ENCODE peak calls at places on chromosomes 3 and 15, in four cellular contexts. One of them, this sample, is unnamed.

GRCh38 chr3:197454014-197454413 is 101.8 kb downstream of the BDH1 start:
- DNase-seq in mucosa of descending colon: no peak
- DNase-seq in neural progenitor cell: no peak
- DNase-seq in GM06990: no peak
- DNase-seq in this sample: no peak

GRCh38 chr15:29266052-29266572 is 3.5 kb downstream of the NSMCE3 start:
- DNase-seq in mucosa of descending colon: no peak
- DNase-seq in neural progenitor cell: no peak
- DNase-seq in GM06990: no peak
- DNase-seq in this sample: no peak

GRCh38 chr3:100563652-100564215 is 45.7 kb upstream of the ADGRG7 start:
- DNase-seq in neural progenitor cell: no peak
- DNase-seq in GM06990: no peak
- DNase-seq in mucosa of descending colon: no peak
- DNase-seq in this sample: no peak

GRCh38 chr3:5520237-5520636 is 332.7 kb downstream of the EDEM1 start:
- DNase-seq in neural progenitor cell: no peak
- DNase-seq in GM06990: no peak
- DNase-seq in mucosa of descending colon: no peak
- DNase-seq in this sample: no peak

GRCh38 chr15:89383635-89384604 is 49.3 kb upstream of the POLG start:
- DNase-seq in GM06990: no peak
- DNase-seq in neural progenitor cell: no peak
- DNase-seq in mucosa of descending colon: no peak
- DNase-seq in this sample: no peak

GRCh38 chr3:77868725-77869124 is 828.8 kb downstream of the ROBO2 start:
- DNase-seq in mucosa of descending colon: no peak
- DNase-seq in neural progenitor cell: no peak
- DNase-seq in GM06990: no peak
- DNase-seq in this sample: no peak

GRCh38 chr3:38247366-38248035 is 18.1 kb upstream of the SLC22A13 start:
- DNase-seq in mucosa of descending colon: no peak
- DNase-seq in neural progenitor cell: no peak
- DNase-seq in GM06990: no peak
- DNase-seq in this sample: no peak

GRCh38 chr3:183551930-183552329 is 3.6 kb downstream of the KLHL6 start:
- DNase-seq in mucosa of descending colon: no peak
- DNase-seq in GM06990: no peak
- DNase-seq in neural progenitor cell: no peak
- DNase-seq in this sample: no peak

GRCh38 chr3:50610181-50610971 is 1.2 kb downstream of the CISH start:
- DNase-seq in GM06990: no peak
- DNase-seq in neural progenitor cell: no peak
- DNase-seq in mucosa of descending colon: peak; percentile 87
- DNase-seq in this sample: no peak

GRCh38 chr3:3881050-3881449 is 81.8 kb downstream of the LRRN1 start:
- DNase-seq in mucosa of descending colon: no peak
- DNase-seq in GM06990: no peak
- DNase-seq in neural progenitor cell: no peak
- DNase-seq in this sample: no peak

GRCh38 chr3:18649666-18650363 is 224.7 kb upstream of the SATB1 start:
- DNase-seq in mucosa of descending colon: no peak
- DNase-seq in neural progenitor cell: no peak
- DNase-seq in GM06990: peak; percentile 67
- DNase-seq in this sample: no peak

GRCh38 chr15:77037475-77038209 is 33.3 kb downstream of the TSPAN3 start:
- DNase-seq in mucosa of descending colon: peak; percentile 43
- DNase-seq in neural progenitor cell: no peak
- DNase-seq in GM06990: no peak
- DNase-seq in this sample: no peak

GRCh38 chr15:89367485-89368451 is 33.1 kb upstream of the POLG start:
- DNase-seq in mucosa of descending colon: no peak
- DNase-seq in GM06990: no peak
- DNase-seq in neural progenitor cell: peak; percentile 80
- DNase-seq in this sample: no peak

GRCh38 chr3:152272771-152273242 is 4.1 kb downstream of the MBNL1 start:
- DNase-seq in mucosa of descending colon: no peak
- DNase-seq in neural progenitor cell: no peak
- DNase-seq in GM06990: no peak
- DNase-seq in this sample: no peak

GRCh38 chr3:128846501-128846900 is 32.9 kb upstream of the ACAD9 start:
- DNase-seq in GM06990: no peak
- DNase-seq in mucosa of descending colon: no peak
- DNase-seq in neural progenitor cell: no peak
- DNase-seq in this sample: no peak

GRCh38 chr3:8767667-8768363 is 1.6 kb downstream of the OXTR start:
- DNase-seq in mucosa of descending colon: peak; percentile 59
- DNase-seq in GM06990: peak; percentile 70
- DNase-seq in neural progenitor cell: peak; percentile 42
- DNase-seq in this sample: no peak

GRCh38 chr15:95448531-95449210 is 881.8 kb upstream of the NR2F2 start:
- DNase-seq in mucosa of descending colon: no peak
- DNase-seq in GM06990: no peak
- DNase-seq in neural progenitor cell: no peak
- DNase-seq in this sample: no peak

GRCh38 chr15:32936283-32936918 is 218.6 kb downstream of the GREM1 start:
- DNase-seq in mucosa of descending colon: no peak
- DNase-seq in neural progenitor cell: no peak
- DNase-seq in GM06990: peak; percentile 3
- DNase-seq in this sample: no peak

GRCh38 chr15:67327312-67327711 is 72.7 kb downstream of the IQCH start:
- DNase-seq in GM06990: no peak
- DNase-seq in mucosa of descending colon: no peak
- DNase-seq in neural progenitor cell: no peak
- DNase-seq in this sample: no peak

GRCh38 chr15:67319968-67320367 is 65.4 kb downstream of the IQCH start:
- DNase-seq in GM06990: no peak
- DNase-seq in mucosa of descending colon: no peak
- DNase-seq in neural progenitor cell: no peak
- DNase-seq in this sample: no peak

GRCh38 chr15:67322481-67322880 is 67.9 kb downstream of the IQCH start:
- DNase-seq in mucosa of descending colon: no peak
- DNase-seq in GM06990: no peak
- DNase-seq in neural progenitor cell: no peak
- DNase-seq in this sample: no peak

DNA sequence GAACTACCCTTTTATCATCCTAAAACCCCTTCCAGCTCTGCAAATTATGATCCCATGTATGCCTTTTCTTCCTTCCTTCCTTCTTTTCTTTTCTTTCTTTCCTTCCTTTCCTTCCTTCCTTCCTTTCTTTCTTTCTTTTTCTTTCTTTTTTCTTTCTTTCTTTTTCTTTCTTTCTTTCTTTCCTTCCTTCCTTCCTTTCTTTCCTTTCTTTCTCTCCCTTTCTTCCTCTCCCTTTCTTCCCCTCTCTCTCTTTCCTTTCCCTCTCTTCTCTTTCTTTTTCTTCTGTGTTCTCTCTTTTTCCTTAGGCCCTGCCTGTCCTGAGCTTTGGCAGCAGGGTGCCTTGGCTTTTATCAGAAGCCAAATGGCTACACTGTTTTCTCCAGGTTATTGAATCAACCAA is 66.8 kb downstream of the IQCH start:
- DNase-seq in GM06990: no peak
- DNase-seq in neural progenitor cell: no peak
- DNase-seq in mucosa of descending colon: no peak
- DNase-seq in this sample: no peak
- TF ChIP-seq CTCF in GM06990: no peak
- TF ChIP-seq CTCF in neural progenitor cell: no peak
- TF ChIP-seq CTCF in mucosa of descending colon: no peak
- TF ChIP-seq CTCF in this sample: no peak

GRCh38 chr3:149527531-149528343 is 53.2 kb downstream of the TM4SF4 start:
- DNase-seq in GM06990: no peak
- DNase-seq in mucosa of descending colon: no peak
- DNase-seq in neural progenitor cell: peak; percentile 29
- DNase-seq in this sample: no peak
- TF ChIP-seq CTCF in GM06990: no peak
- TF ChIP-seq CTCF in mucosa of descending colon: no peak
- TF ChIP-seq CTCF in neural progenitor cell: peak; percentile 34
- TF ChIP-seq CTCF in this sample: peak; percentile 27

GRCh38 chr3:161270991-161271390 is 49.9 kb downstream of the NMD3 start:
- DNase-seq in GM06990: no peak
- DNase-seq in mucosa of descending colon: no peak
- DNase-seq in neural progenitor cell: no peak
- DNase-seq in this sample: no peak

GRCh38 chr3:161272524-161272923 is 51.4 kb downstream of the NMD3 start:
- DNase-seq in mucosa of descending colon: no peak
- DNase-seq in GM06990: no peak
- DNase-seq in neural progenitor cell: no peak
- DNase-seq in this sample: no peak

GRCh38 chr3:161273589-161274218 is 52.6 kb downstream of the NMD3 start:
- DNase-seq in GM06990: no peak
- DNase-seq in neural progenitor cell: peak; percentile 61
- DNase-seq in mucosa of descending colon: no peak
- DNase-seq in this sample: no peak

GRCh38 chr3:161268601-161269000 is 47.5 kb downstream of the NMD3 start:
- DNase-seq in GM06990: no peak
- DNase-seq in mucosa of descending colon: no peak
- DNase-seq in neural progenitor cell: no peak
- DNase-seq in this sample: no peak

DNA sequence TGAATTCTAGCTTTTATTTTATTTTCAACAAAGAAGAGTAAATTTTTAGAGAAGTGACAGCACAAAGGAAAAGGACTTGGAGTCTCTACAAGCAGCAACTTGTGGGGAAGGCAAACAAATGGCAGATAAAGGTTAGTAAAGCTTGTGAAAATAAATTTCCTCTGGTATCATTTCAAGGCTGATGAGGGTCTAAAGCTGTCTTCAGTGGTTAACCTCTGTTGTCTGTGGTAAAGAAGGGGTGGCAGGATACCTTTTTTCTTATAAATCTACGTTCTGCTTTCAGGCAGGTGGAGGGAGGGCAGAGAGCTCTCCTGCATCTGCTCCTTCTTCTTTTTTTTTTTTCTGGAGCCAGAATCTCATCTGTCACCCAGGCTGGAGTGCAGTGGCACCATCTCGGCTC is 50.5 kb downstream of the NMD3 start:
- DNase-seq in neural progenitor cell: no peak
- DNase-seq in mucosa of descending colon: no peak
- DNase-seq in GM06990: no peak
- DNase-seq in this sample: no peak
- TF ChIP-seq CTCF in neural progenitor cell: no peak
- TF ChIP-seq CTCF in mucosa of descending colon: no peak
- TF ChIP-seq CTCF in GM06990: no peak
- TF ChIP-seq CTCF in this sample: no peak

GRCh38 chr15:41564286-41564959 is 5.4 kb downstream of the TYRO3 start:
- DNase-seq in mucosa of descending colon: no peak
- DNase-seq in neural progenitor cell: peak; percentile 75
- DNase-seq in GM06990: no peak
- DNase-seq in this sample: no peak
- TF ChIP-seq CTCF in mucosa of descending colon: no peak
- TF ChIP-seq CTCF in neural progenitor cell: peak; percentile 11
- TF ChIP-seq CTCF in GM06990: no peak
- TF ChIP-seq CTCF in this sample: no peak

This sample was measured in right lobe of liver.